ENCODE peak calls at places on chromosome 22, in seven cellular contexts. C is fibroblast of lung, N is GM13977, O is AG04450, E is LNCaP clone FGC, S is pancreas, A is body of pancreas. M is an unnamed sample.

GRCh38 chr22:37032535-37033460 is 13.3 kb downstream of the MPST start:
- DNase-seq in C (peak), N (no peak), O (no peak), E (no peak), S (peak), A (peak), M (no peak)

GRCh38 chr22:37904572-37905533 is 1.2 kb upstream of the MICALL1 start:
- DNase-seq in C (peak), N (no peak), O (peak), E (peak), S (no peak), A (peak), M (no peak)

GRCh38 chr22:37763012-37763411 is 44.7 kb upstream of the GCAT start:
- DNase-seq in C (no peak), N (no peak), O (no peak), E (no peak), S (no peak), A (no peak), M (no peak)

GRCh38 chr22:33919591-33920501 is at the start of gene LARGE1:
- DNase-seq in C (peak), N (peak), O (no peak), E (no peak), S (peak), A (peak), M (peak)

GRCh38 chr22:48071828-48072227 is 1309.4 kb downstream of the TBC1D22A start:
- DNase-seq in C (no peak), N (no peak), O (no peak), E (no peak), S (no peak), A (no peak), M (no peak)

GRCh38 chr22:27241430-27242110 is 560.0 kb downstream of the MN1 start:
- DNase-seq in C (peak), N (no peak), O (no peak), E (no peak), S (peak), A (peak), M (no peak)

GRCh38 chr22:23691748-23692423 is 1.1 kb downstream of the RGL4 start:
- DNase-seq in C (no peak), N (no peak), O (no peak), E (no peak), S (peak), A (no peak), M (no peak)

GRCh38 chr22:44764373-44764772 is 12.0 kb downstream of the ARHGAP8 start:
- DNase-seq in C (no peak), N (no peak), O (no peak), E (no peak), S (no peak), A (no peak), M (no peak)

GRCh38 chr22:41499624-41500280 is 30.8 kb downstream of the ACO2 start:
- DNase-seq in C (no peak), N (no peak), O (no peak), E (no peak), S (no peak), A (no peak), M (no peak)

GRCh38 chr22:26401726-26402125 is 27.3 kb upstream of the ASPHD2 start:
- DNase-seq in C (no peak), N (no peak), O (no peak), E (no peak), S (no peak), A (no peak), M (no peak)

GRCh38 chr22:43275545-43275981 is 67.6 kb downstream of the SCUBE1 start:
- DNase-seq in C (no peak), N (no peak), O (no peak), E (no peak), S (no peak), A (no peak), M (no peak)

GRCh38 chr22:37544955-37545702 is 15.2 kb upstream of the CDC42EP1 start:
- DNase-seq in C (peak), N (peak), O (no peak), E (no peak), S (peak), A (peak), M (peak)

GRCh38 chr22:50001388-50002231 is 11.0 kb downstream of the IL17REL start:
- DNase-seq in C (no peak), N (no peak), O (no peak), E (no peak), S (peak), A (peak), M (no peak)

GRCh38 chr22:22745225-22746060 is 101.0 kb downstream of the GGTLC2 start:
- DNase-seq in C (no peak), N (peak), O (no peak), E (no peak), S (no peak), A (peak), M (peak)

GRCh38 chr22:48587236-48587865 is 1240.3 kb downstream of the BRD1 start:
- DNase-seq in C (no peak), N (no peak), O (no peak), E (no peak), S (no peak), A (no peak), M (no peak)

GRCh38 chr22:27913162-27913741 is 5.8 kb downstream of the PITPNB start:
- DNase-seq in C (no peak), N (peak), O (no peak), E (peak), S (no peak), A (no peak), M (no peak)

GRCh38 chr22:19721486-19722172 is 1.7 kb upstream of the GP1BB start:
- DNase-seq in C (no peak), N (no peak), O (no peak), E (no peak), S (no peak), A (no peak), M (no peak)

GRCh38 chr22:37244922-37245722 is 1.1 kb upstream of the RAC2 start:
- DNase-seq in C (no peak), N (no peak), O (no peak), E (no peak), S (no peak), A (no peak), M (peak)

GRCh38 chr22:49530671-49531532 is 296.8 kb downstream of the BRD1 start:
- DNase-seq in C (no peak), N (no peak), O (no peak), E (no peak), S (no peak), A (no peak), M (no peak)

GRCh38 chr22:40628354-40629042 is 8.0 kb downstream of the MRTFA start:
- DNase-seq in C (peak), N (no peak), O (no peak), E (no peak), S (no peak), A (no peak), M (no peak)

GRCh38 chr22:43731986-43732385 is 80.1 kb downstream of the EFCAB6 start:
- DNase-seq in C (no peak), N (no peak), O (no peak), E (no peak), S (no peak), A (no peak), M (no peak)

GRCh38 chr22:45007946-45008852 is 1.6 kb downstream of the PHF21B start:
- DNase-seq in C (peak), N (peak), O (no peak), E (no peak), S (peak), A (no peak), M (peak)

GRCh38 chr22:41123151-41123550 is 30.8 kb downstream of the EP300 start:
- DNase-seq in C (peak), N (no peak), O (no peak), E (no peak), S (no peak), A (no peak), M (no peak)

GRCh38 chr22:16967453-16968217 is 40.4 kb downstream of the GAB4 start:
- DNase-seq in C (no peak), N (no peak), O (no peak), E (no peak), S (no peak), A (no peak), M (no peak)

GRCh38 chr22:39132871-39133524 is 19.5 kb downstream of the CBX7 start:
- DNase-seq in C (no peak), N (peak), O (no peak), E (no peak), S (no peak), A (no peak), M (no peak)

GRCh38 chr22:20106205-20106848 is 9.6 kb upstream of the RANBP1 start:
- DNase-seq in C (no peak), N (no peak), O (no peak), E (no peak), S (no peak), A (no peak), M (no peak)

GRCh38 chr22:26097840-26098239 is 71.4 kb upstream of the SEZ6L start:
- DNase-seq in C (no peak), N (no peak), O (no peak), E (no peak), S (no peak), A (no peak), M (no peak)

GRCh38 chr22:38724176-38724575 is 18.4 kb downstream of the GTPBP1 start:
- DNase-seq in C (no peak), N (no peak), O (no peak), E (no peak), S (no peak), A (no peak), M (no peak)

GRCh38 chr22:39290724-39291161 is 28.7 kb downstream of the RPL3 start:
- DNase-seq in C (peak), N (peak), O (no peak), E (no peak), S (peak), A (peak), M (no peak)

GRCh38 chr22:40251106-40251505 is 73.4 kb downstream of the TNRC6B start:
- DNase-seq in C (peak), N (no peak), O (no peak), E (no peak), S (no peak), A (no peak), M (no peak)

GRCh38 chr22:50138988-50139387 is 31.5 kb upstream of the PANX2 start:
- DNase-seq in C (no peak), N (no peak), O (no peak), E (no peak), S (no peak), A (no peak), M (no peak)

GRCh38 chr22:49553076-49553475 is 274.6 kb downstream of the BRD1 start:
- DNase-seq in C (no peak), N (no peak), O (no peak), E (no peak), S (peak), A (peak), M (no peak)

GRCh38 chr22:36365020-36365411 is 22.8 kb downstream of the MYH9 start:
- DNase-seq in C (peak), N (peak), O (peak), E (no peak), S (no peak), A (peak), M (no peak)

GRCh38 chr22:41094036-41094435 is 1.6 kb downstream of the EP300 start:
- DNase-seq in C (peak), N (no peak), O (no peak), E (no peak), S (no peak), A (peak), M (no peak)

GRCh38 chr22:29609139-29609538 is 5.7 kb downstream of the NF2 start:
- DNase-seq in C (no peak), N (no peak), O (no peak), E (no peak), S (no peak), A (no peak), M (no peak)
- TF ChIP-seq CTCF in C (no peak), N (peak), O (peak), E (no peak), S (no peak), A (no peak), M (no peak)

GRCh38 chr22:46123694-46124382 is 26.5 kb upstream of the PPARA start:
- DNase-seq in C (no peak), N (no peak), O (no peak), E (no peak), S (no peak), A (no peak), M (no peak)

GRCh38 chr22:46121523-46122287 is 28.6 kb upstream of the PPARA start:
- DNase-seq in C (no peak), N (no peak), O (no peak), E (no peak), S (no peak), A (no peak), M (no peak)

GRCh38 chr22:46121079-46121478 is 29.2 kb upstream of the PPARA start:
- DNase-seq in C (no peak), N (no peak), O (no peak), E (no peak), S (no peak), A (no peak), M (no peak)

GRCh38 chr22:46122980-46123693 is 27.2 kb upstream of the PPARA start:
- DNase-seq in C (no peak), N (no peak), O (no peak), E (no peak), S (no peak), A (no peak), M (no peak)

GRCh38 chr22:46122511-46122971 is 27.8 kb upstream of the PPARA start:
- DNase-seq in C (no peak), N (peak), O (no peak), E (no peak), S (peak), A (peak), M (peak)
- TF ChIP-seq CTCF in C (peak), N (peak), O (peak), E (peak), S (peak), A (peak), M (peak)

DNA sequence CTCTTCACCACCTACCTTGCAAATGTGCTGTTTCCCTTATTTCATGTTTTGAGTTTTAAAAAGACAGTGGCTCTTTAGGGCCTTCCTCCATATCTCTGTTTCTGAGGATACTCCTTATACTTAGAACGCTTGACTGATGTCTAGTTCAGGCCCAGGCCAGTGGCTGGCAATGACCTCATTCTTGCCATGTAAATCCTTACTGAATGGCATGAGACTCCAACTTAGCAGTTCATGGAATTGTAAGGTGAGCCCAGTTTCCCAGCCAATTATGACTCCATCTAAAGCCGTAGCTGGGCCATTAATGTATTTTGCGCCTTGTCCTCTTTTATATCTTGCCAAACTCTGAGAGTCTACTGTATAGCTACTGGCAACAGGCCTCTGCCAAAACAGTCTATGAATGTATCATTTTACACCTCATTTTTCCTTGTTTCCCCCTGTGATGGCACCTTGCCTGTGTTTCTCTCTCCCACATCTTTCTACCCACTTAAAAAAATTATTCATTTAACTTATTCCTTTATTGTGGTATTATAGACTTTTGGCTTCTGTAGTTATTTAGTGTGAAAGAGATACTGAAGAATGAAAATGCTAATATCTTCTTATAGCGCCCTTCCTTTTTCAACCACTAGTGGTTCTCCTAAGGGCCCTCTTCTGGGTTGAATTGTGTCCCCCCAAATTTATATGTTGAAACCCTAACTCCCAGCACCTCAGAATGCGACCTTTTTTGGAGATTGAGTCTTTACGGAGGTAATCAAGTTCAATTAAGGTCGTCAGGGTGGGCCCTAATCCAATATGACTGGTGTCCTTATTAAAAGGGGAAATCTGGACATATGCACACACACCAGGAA is 67.4 kb downstream of the ZNRF3 start:
- DNase-seq in C (no peak), N (no peak), O (no peak), E (no peak), S (no peak), A (no peak), M (no peak)
- TF ChIP-seq CTCF in C (no peak), N (no peak), O (no peak), E (no peak), S (no peak), A (no peak), M (no peak)

GRCh38 chr22:31730344-31730711 is 19.6 kb downstream of the PRR14L start:
- DNase-seq in C (no peak), N (no peak), O (no peak), E (no peak), S (no peak), A (no peak), M (no peak)
- TF ChIP-seq CTCF in C (no peak), N (no peak), O (no peak), E (peak), S (no peak), A (no peak), M (no peak)

M was measured in B cell.